ENCODE peak calls at places on chromosome X, in five cellular contexts. U is heart left ventricle, A is MM.1S, T is nephron progenitor cell, V is AG10803. H is an unnamed sample.

GRCh38 chrX:107450823-107451509 is 1.5 kb downstream of the FRMPD3 start:
- DNase-seq in U (no peak), A (no peak), T (peak; percentile 65), V (no peak), H (no peak)

GRCh38 chrX:68650491-68650890 is 3.0 kb downstream of the STARD8 start:
- DNase-seq in U (no peak), A (no peak), T (no peak), V (peak; percentile 46), H (no peak)

GRCh38 chrX:8639949-8640348 is 92.0 kb downstream of the ANOS1 start:
- DNase-seq in U (no peak), A (no peak), T (peak; percentile 10), V (no peak), H (no peak)

GRCh38 chrX:69093960-69094935 is 71.0 kb downstream of the PJA1 start:
- DNase-seq in U (no peak), A (no peak), T (peak; percentile 46), V (peak; percentile 63), H (peak; percentile 77)

GRCh38 chrX:119809185-119809666 is 17.8 kb upstream of the RPL39 start:
- DNase-seq in U (no peak), A (no peak), T (no peak), V (no peak), H (no peak)

GRCh38 chrX:75151828-75152592 is 4.1 kb downstream of the ABCB7 start:
- DNase-seq in U (no peak), A (no peak), T (no peak), V (peak; percentile 12), H (no peak)

GRCh38 chrX:17036172-17036961 is 89.9 kb downstream of the REPS2 start:
- DNase-seq in U (no peak), A (no peak), T (no peak), V (no peak), H (no peak)

GRCh38 chrX:137428251-137428661 is 137.7 kb upstream of the ZIC3 start:
- DNase-seq in U (no peak), A (no peak), T (peak; percentile 42), V (no peak), H (peak; percentile 43)

DNA sequence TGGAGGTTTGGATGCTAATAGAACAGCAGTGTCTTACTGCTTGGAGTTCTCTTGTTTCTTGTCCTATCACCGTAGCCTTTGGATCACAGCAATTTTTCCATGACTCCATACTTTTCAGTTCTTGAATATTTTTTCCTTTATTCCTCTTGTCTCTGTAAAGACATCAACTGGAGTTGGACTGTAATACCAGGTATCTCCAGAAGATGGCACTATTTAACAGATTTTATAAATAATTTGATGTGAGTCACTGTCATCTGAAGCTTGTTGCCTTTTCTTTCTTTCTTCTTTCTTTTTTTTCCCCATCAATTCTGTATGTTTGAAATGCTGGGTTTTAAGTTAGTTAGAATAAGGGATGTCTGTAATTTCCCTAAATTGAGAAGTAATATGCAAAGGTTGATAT is 24.1 kb downstream of the HPRT1 start:
- DNase-seq in U (no peak), A (peak; percentile 57), T (no peak), V (peak; percentile 58), H (no peak)
- TF ChIP-seq CTCF in U (peak; percentile 63), A (peak; percentile 67), T (peak; percentile 60), V (peak; percentile 58), H (peak; percentile 56)

GRCh38 chrX:31350808-31351074 is 278.9 kb upstream of the FTHL17 start:
- DNase-seq in U (no peak), A (no peak), T (no peak), V (no peak), H (no peak)

GRCh38 chrX:31355206-31355955 is 283.5 kb upstream of the FTHL17 start:
- DNase-seq in U (no peak), A (no peak), T (no peak), V (peak; percentile 15), H (no peak)

GRCh38 chrX:31356501-31357263 is 284.8 kb upstream of the FTHL17 start:
- DNase-seq in U (no peak), A (no peak), T (no peak), V (no peak), H (no peak)

GRCh38 chrX:31349515-31349914 is 277.7 kb upstream of the FTHL17 start:
- DNase-seq in U (no peak), A (no peak), T (no peak), V (no peak), H (no peak)

GRCh38 chrX:31353095-31353494 is 281.3 kb upstream of the FTHL17 start:
- DNase-seq in U (no peak), A (no peak), T (no peak), V (peak; percentile 48), H (no peak)
- TF ChIP-seq CTCF in U (no peak), A (no peak), T (no peak), V (no peak), H (no peak)

DNA sequence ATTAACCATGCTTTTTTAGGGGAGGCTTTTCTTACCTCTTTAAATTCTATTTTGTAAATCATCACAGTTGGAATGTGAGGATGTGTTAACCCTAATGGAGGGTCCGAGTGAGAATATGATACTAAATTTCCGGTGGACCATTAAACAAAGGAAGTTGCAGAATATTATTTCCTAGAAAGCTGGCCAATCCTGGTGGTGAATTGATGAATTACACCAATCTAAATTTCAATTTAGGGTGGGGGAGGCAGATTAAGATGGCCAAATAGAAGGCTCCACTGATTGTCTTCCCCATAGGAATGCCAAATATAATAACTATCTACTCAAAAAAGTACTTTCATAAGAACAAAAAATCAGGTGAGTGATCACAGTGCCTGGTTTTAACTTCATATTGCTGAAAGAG is 1045.6 kb downstream of the GLUD2 start:
- DNase-seq in U (no peak), A (no peak), T (no peak), V (no peak), H (no peak)
- TF ChIP-seq CTCF in U (no peak), A (no peak), T (no peak), V (no peak), H (no peak)

GRCh38 chrX:2609431-2610238 is 81.5 kb upstream of the CD99 start:
- DNase-seq in U (no peak), A (peak; percentile 11), T (no peak), V (no peak), H (no peak)

GRCh38 chrX:2620576-2620975 is 70.5 kb upstream of the CD99 start:
- DNase-seq in U (no peak), A (no peak), T (no peak), V (no peak), H (no peak)

GRCh38 chrX:2610246-2611170 is 80.6 kb upstream of the CD99 start:
- DNase-seq in U (no peak), A (no peak), T (no peak), V (peak; percentile 21), H (no peak)

GRCh38 chrX:2614911-2615310 is 76.2 kb upstream of the CD99 start:
- DNase-seq in U (no peak), A (no peak), T (no peak), V (peak; percentile 88), H (no peak)
- TF ChIP-seq CTCF in U (no peak), A (no peak), T (peak; percentile 26), V (peak; percentile 83), H (no peak)

GRCh38 chrX:114962209-114962608 is 55.2 kb downstream of the IL13RA2 start:
- DNase-seq in U (no peak), A (no peak), T (no peak), V (no peak), H (no peak)

GRCh38 chrX:114964374-114964773 is 53.0 kb downstream of the IL13RA2 start:
- DNase-seq in U (no peak), A (no peak), T (no peak), V (no peak), H (no peak)

DNA sequence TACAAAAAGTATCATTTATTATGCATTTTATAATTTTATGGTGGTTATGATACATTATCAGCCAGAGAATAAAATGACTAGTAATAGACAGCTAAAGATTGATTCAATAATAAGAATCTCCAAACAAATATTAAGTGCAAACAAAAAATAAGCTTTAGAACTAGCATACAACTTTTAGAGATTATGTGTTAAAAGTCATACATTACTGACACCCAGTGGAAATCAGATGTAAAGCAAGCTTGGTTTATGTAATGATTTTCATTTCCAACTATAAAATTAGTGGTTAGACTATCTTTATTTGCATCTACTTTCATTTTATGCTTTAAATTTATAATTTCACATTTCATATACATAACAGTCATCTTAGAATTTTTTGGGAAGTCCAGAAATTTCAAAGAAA is 57.7 kb downstream of the IL13RA2 start:
- DNase-seq in U (no peak), A (peak; percentile 35), T (no peak), V (peak; percentile 23), H (peak; percentile 12)
- TF ChIP-seq CTCF in U (peak; percentile 33), A (peak; percentile 55), T (peak; percentile 56), V (peak; percentile 59), H (peak; percentile 41)

GRCh38 chrX:38109042-38109904 is 102.9 kb downstream of the SYTL5 start:
- DNase-seq in U (no peak), A (no peak), T (no peak), V (no peak), H (no peak)

GRCh38 chrX:38112566-38112965 is 106.2 kb downstream of the SYTL5 start:
- DNase-seq in U (no peak), A (peak; percentile 67), T (no peak), V (no peak), H (no peak)

GRCh38 chrX:38111196-38111595 is 104.8 kb downstream of the SYTL5 start:
- DNase-seq in U (no peak), A (no peak), T (no peak), V (no peak), H (no peak)

GRCh38 chrX:38108364-38108763 is 102.0 kb downstream of the SYTL5 start:
- DNase-seq in U (no peak), A (no peak), T (no peak), V (no peak), H (no peak)

GRCh38 chrX:38110231-38110630 is 103.9 kb downstream of the SYTL5 start:
- DNase-seq in U (no peak), A (no peak), T (no peak), V (no peak), H (no peak)
- TF ChIP-seq CTCF in U (no peak), A (no peak), T (no peak), V (no peak), H (no peak)